ENCODE peak calls at places on chromosomes 12 and 14, in nine cellular contexts. P is B cell; D is sciatic nerve; S is Calu3; Q is NCI-H774; Y is Caki2; U is thoracic aorta; K is lung; B is naive thymus-derived CD4-positive, alpha-beta T cell. Z is an unnamed sample.

GRCh38 chr12:116528067-116528466 is 31.1 kb upstream of the MAP1LC3B2 start:
- DNase-seq in B (no peak), Y (peak; percentile 65), D (no peak), P (no peak), U (no peak), K (no peak), Q (no peak), S (no peak), Z (no peak)

GRCh38 chr14:30375280-30375892 is 183.6 kb upstream of the G2E3 start:
- DNase-seq in B (peak; percentile 54), P (peak; percentile 47), D (peak; percentile 77), Q (no peak), Y (peak; percentile 2), K (peak; percentile 35), S (peak; percentile 67), U (no peak), Z (peak; percentile 57)

GRCh38 chr12:71546322-71546861 is 106.8 kb downstream of the LGR5 start:
- DNase-seq in S (no peak), Q (no peak), K (no peak), Y (no peak), B (no peak), U (no peak), D (no peak), P (no peak), Z (no peak)

GRCh38 chr14:23481992-23482813 is 12.7 kb downstream of the NGDN start:
- DNase-seq in K (no peak), U (no peak), S (no peak), B (no peak), P (no peak), Y (no peak), Q (no peak), D (no peak), Z (no peak)

GRCh38 chr14:73633115-73633514 is 11.7 kb upstream of the DNAL1 start:
- DNase-seq in B (no peak), Q (no peak), K (no peak), D (no peak), S (no peak), P (no peak), Y (no peak), U (no peak), Z (no peak)

GRCh38 chr14:95513261-95513660 is 3.2 kb downstream of the SYNE3 start:
- DNase-seq in K (no peak), Y (no peak), Q (no peak), P (no peak), D (no peak), S (no peak), U (no peak), B (no peak), Z (no peak)

GRCh38 chr12:25121916-25122315 is 73.0 kb downstream of the DNAI7 start:
- DNase-seq in P (no peak), Y (no peak), K (no peak), B (no peak), D (no peak), Q (no peak), S (no peak), U (no peak), Z (no peak)

GRCh38 chr12:96187675-96188355 is 6.4 kb upstream of the ELK3 start:
- DNase-seq in S (no peak), Q (no peak), U (no peak), Y (no peak), B (no peak), K (no peak), P (no peak), D (no peak), Z (no peak)

GRCh38 chr14:57747036-57747435 is 118.9 kb downstream of the SLC35F4 start:
- DNase-seq in U (no peak), Q (no peak), B (no peak), K (peak; percentile 55), S (peak; percentile 56), D (no peak), P (no peak), Y (no peak), Z (peak; percentile 76)

GRCh38 chr12:87812711-87813110 is 216.5 kb downstream of the C12orf50 start:
- DNase-seq in B (no peak), U (no peak), S (no peak), P (no peak), Y (no peak), D (no peak), Q (no peak), K (no peak), Z (no peak)

GRCh38 chr14:94971750-94972149 is 185.6 kb downstream of the DICER1 start:
- DNase-seq in D (no peak), S (no peak), B (no peak), Y (no peak), Q (no peak), K (no peak), P (no peak), U (no peak), Z (peak; percentile 44)

GRCh38 chr12:53190108-53190729 is 9.5 kb upstream of the CSAD start:
- DNase-seq in P (peak; percentile 53), Q (peak; percentile 23), Y (peak; percentile 41), K (no peak), B (peak; percentile 52), D (no peak), U (no peak), S (peak; percentile 43), Z (peak; percentile 61)

GRCh38 chr12:89451876-89452275 is 72.7 kb downstream of the GALNT4 start:
- DNase-seq in B (no peak), K (no peak), P (no peak), D (no peak), S (peak; percentile 26), U (no peak), Q (no peak), Y (no peak), Z (no peak)

GRCh38 chr14:70084226-70084625 is 104.5 kb downstream of the SLC8A3 start:
- DNase-seq in K (no peak), B (no peak), U (no peak), P (no peak), D (no peak), Q (no peak), S (no peak), Y (no peak), Z (no peak)

GRCh38 chr14:52272375-52272774 is 4.9 kb downstream of the PTGDR start:
- DNase-seq in P (peak; percentile 36), Y (no peak), D (no peak), K (no peak), S (peak; percentile 16), U (no peak), B (peak; percentile 23), Q (no peak), Z (no peak)

GRCh38 chr14:94025720-94026119 is 420 bp upstream of the OTUB2 start:
- DNase-seq in P (no peak), Y (no peak), K (no peak), B (no peak), S (no peak), Q (no peak), D (no peak), U (no peak), Z (no peak)